ENCODE peak calls at places on chromosome X, in nine cellular contexts. I is progenitor cell of endocrine pancreas, Y is psoas muscle, J is HTR-8/SVneo, H is Calu3, V is activated T-cell treated with anti-CD3 and anti-CD28 coated beads for 1 hour, P is Right ventricle myocardium superior, A is fibroblast of mammary gland, X is iris pigment epithelial cell. D is an unnamed sample.

GRCh38 chrX:19554786-19555185 is 39.5 kb upstream of the MAP3K15 start:
- DNase-seq in I (no peak), Y (no peak), J (no peak), H (no peak), V (no peak), P (no peak), A (peak), X (peak), D (no peak)

GRCh38 chrX:2552621-2553297 is 52.0 kb upstream of the DHRSX start:
- DNase-seq in I (no peak), Y (no peak), J (peak), H (no peak), V (no peak), P (no peak), A (peak), X (peak), D (no peak)

GRCh38 chrX:69152398-69152797 is 12.9 kb downstream of the PJA1 start:
- DNase-seq in I (no peak), Y (peak), J (no peak), H (peak), V (no peak), P (peak), A (no peak), X (peak), D (no peak)

GRCh38 chrX:154411322-154411980 is at the start of gene TAFAZZIN:
- DNase-seq in I (peak), Y (peak), J (peak), H (peak), V (peak), P (peak), A (peak), X (peak), D (no peak)

GRCh38 chrX:38352362-38352761 is at the start of gene OTC:
- DNase-seq in I (no peak), Y (no peak), J (no peak), H (no peak), V (no peak), P (no peak), A (no peak), X (no peak), D (no peak)

GRCh38 chrX:39464253-39464652 is 633.5 kb downstream of the BCOR start:
- DNase-seq in I (no peak), Y (no peak), J (no peak), H (no peak), V (no peak), P (no peak), A (no peak), X (no peak), D (no peak)

GRCh38 chrX:101550825-101551767 is 749 bp downstream of the ARMCX1 start:
- DNase-seq in I (no peak), Y (peak), J (peak), H (no peak), V (no peak), P (peak), A (peak), X (peak), D (no peak)

GRCh38 chrX:17860179-17860780 is 818 bp downstream of the RAI2 start:
- DNase-seq in I (no peak), Y (peak), J (no peak), H (no peak), V (no peak), P (peak), A (no peak), X (peak), D (no peak)

GRCh38 chrX:50812995-50813842 is 775 bp downstream of the SHROOM4 start:
- DNase-seq in I (peak), Y (peak), J (no peak), H (peak), V (no peak), P (peak), A (peak), X (peak), D (peak)

GRCh38 chrX:6021316-6022091 is 207.2 kb downstream of the NLGN4X start:
- DNase-seq in I (peak), Y (no peak), J (no peak), H (peak), V (no peak), P (no peak), A (peak), X (peak), D (no peak)

GRCh38 chrX:26649534-26649933 is 433.6 kb downstream of the MAGEB5 start:
- DNase-seq in I (no peak), Y (no peak), J (peak), H (no peak), V (no peak), P (no peak), A (peak), X (peak), D (no peak)

GRCh38 chrX:151821226-151821625 is 86.7 kb downstream of the CNGA2 start:
- DNase-seq in I (no peak), Y (no peak), J (no peak), H (no peak), V (no peak), P (no peak), A (no peak), X (no peak), D (peak)

GRCh38 chrX:38236901-38237615 is 16.4 kb upstream of the SRPX start:
- DNase-seq in I (no peak), Y (no peak), J (no peak), H (no peak), V (no peak), P (no peak), A (peak), X (peak), D (no peak)

GRCh38 chrX:68658530-68658929 is 11.1 kb downstream of the STARD8 start:
- DNase-seq in I (no peak), Y (no peak), J (no peak), H (no peak), V (no peak), P (peak), A (peak), X (no peak), D (no peak)

GRCh38 chrX:150507251-150507856 is 61.1 kb upstream of the MTM1 start:
- DNase-seq in I (no peak), Y (no peak), J (no peak), H (no peak), V (no peak), P (peak), A (no peak), X (no peak), D (no peak)

GRCh38 chrX:88244066-88244465 is 503.0 kb upstream of the CPXCR1 start:
- DNase-seq in I (no peak), Y (no peak), J (no peak), H (no peak), V (no peak), P (no peak), A (no peak), X (no peak), D (no peak)

GRCh38 chrX:106933538-106933961 is 13.3 kb downstream of the CLDN2 start:
- DNase-seq in I (no peak), Y (no peak), J (no peak), H (peak), V (no peak), P (no peak), A (no peak), X (peak), D (no peak)

GRCh38 chrX:47991263-47992092 is 12.3 kb downstream of the ZNF182 start:
- DNase-seq in I (no peak), Y (no peak), J (no peak), H (no peak), V (no peak), P (no peak), A (peak), X (peak), D (no peak)

GRCh38 chrX:10101269-10101668 is 55.5 kb upstream of the CLCN4 start:
- DNase-seq in I (no peak), Y (no peak), J (no peak), H (no peak), V (no peak), P (no peak), A (no peak), X (peak), D (no peak)

D was measured in right atrium auricular region.